ENCODE peak calls at places on chromosomes 7 and 10, in four cellular contexts. One of them, this sample, is unnamed. For H3K9me3, the result is how much of the 10 kb centered on the place peaks cover.

GRCh38 chr10:110036640-110037039 is 28.9 kb downstream of the ADD3 start:
- DNase-seq in thoracic aorta: no peak
- DNase-seq in uterus: no peak
- DNase-seq in GM23248: no peak
- DNase-seq in this sample: no peak

GRCh38 chr7:138551102-138551501 is 91.0 kb downstream of the TRIM24 start:
- DNase-seq in thoracic aorta: no peak
- DNase-seq in uterus: no peak
- DNase-seq in GM23248: no peak
- DNase-seq in this sample: no peak

GRCh38 chr10:24196426-24197039 is 12.4 kb upstream of the KIAA1217 start:
- DNase-seq in thoracic aorta: peak
- DNase-seq in uterus: peak
- DNase-seq in GM23248: peak
- DNase-seq in this sample: peak

GRCh38 chr10:120789292-120789691 is 61.9 kb upstream of the WDR11 start:
- DNase-seq in thoracic aorta: no peak
- DNase-seq in uterus: no peak
- DNase-seq in GM23248: no peak
- DNase-seq in this sample: no peak

GRCh38 chr7:22724861-22725260 is 2.1 kb upstream of the IL6 start:
- DNase-seq in thoracic aorta: no peak
- DNase-seq in uterus: no peak
- DNase-seq in GM23248: no peak
- DNase-seq in this sample: no peak

GRCh38 chr7:55522268-55522902 is 49.9 kb downstream of the VOPP1 start:
- DNase-seq in thoracic aorta: no peak
- DNase-seq in uterus: no peak
- DNase-seq in GM23248: no peak
- DNase-seq in this sample: no peak

GRCh38 chr7:128352636-128353035 is 8.9 kb downstream of the PRRT4 start:
- DNase-seq in thoracic aorta: no peak
- DNase-seq in uterus: no peak
- DNase-seq in GM23248: no peak
- DNase-seq in this sample: no peak

GRCh38 chr10:101222683-101223273 is 6.5 kb downstream of the LBX1 start:
- DNase-seq in thoracic aorta: no peak
- DNase-seq in uterus: no peak
- DNase-seq in GM23248: peak
- DNase-seq in this sample: no peak

GRCh38 chr10:86374664-86375063 is 8.1 kb upstream of the GRID1 start:
- DNase-seq in thoracic aorta: no peak
- DNase-seq in uterus: peak
- DNase-seq in GM23248: no peak
- DNase-seq in this sample: no peak

GRCh38 chr10:120475844-120476791 is 19.1 kb downstream of the PLPP4 start:
- DNase-seq in thoracic aorta: no peak
- DNase-seq in uterus: no peak
- DNase-seq in GM23248: peak
- DNase-seq in this sample: no peak

GRCh38 chr10:84783909-84784308 is 455.5 kb downstream of the CCSER2 start:
- DNase-seq in thoracic aorta: no peak
- DNase-seq in uterus: no peak
- DNase-seq in GM23248: no peak
- DNase-seq in this sample: no peak

GRCh38 chr10:71604324-71605018 is 115.1 kb downstream of the C10orf105 start:
- DNase-seq in thoracic aorta: no peak
- DNase-seq in uterus: no peak
- DNase-seq in GM23248: peak
- DNase-seq in this sample: no peak

GRCh38 chr7:99843808-99844207 is 16.0 kb downstream of the CYP3A43 start:
- DNase-seq in thoracic aorta: no peak
- DNase-seq in uterus: no peak
- DNase-seq in GM23248: peak
- DNase-seq in this sample: no peak

GRCh38 chr10:119253433-119254174 is 46.2 kb downstream of the GRK5 start:
- DNase-seq in thoracic aorta: peak
- DNase-seq in uterus: peak
- DNase-seq in GM23248: peak
- DNase-seq in this sample: no peak

GRCh38 chr10:121070257-121070656 is 219.1 kb downstream of the WDR11 start:
- DNase-seq in thoracic aorta: no peak
- DNase-seq in uterus: no peak
- DNase-seq in GM23248: no peak
- DNase-seq in this sample: no peak

GRCh38 chr10:114631678-114632417 is 26.2 kb downstream of the ABLIM1 start:
- DNase-seq in thoracic aorta: no peak
- DNase-seq in uterus: no peak
- DNase-seq in GM23248: peak
- DNase-seq in this sample: peak

GRCh38 chr7:132771301-132771730 is 195.0 kb upstream of the PLXNA4 start:
- DNase-seq in thoracic aorta: no peak
- DNase-seq in uterus: no peak
- DNase-seq in GM23248: peak
- DNase-seq in this sample: no peak

GRCh38 chr10:111551001-111551400 is 474.2 kb downstream of the ADRA2A start:
- DNase-seq in thoracic aorta: no peak
- DNase-seq in uterus: no peak
- DNase-seq in GM23248: peak
- DNase-seq in this sample: no peak

GRCh38 chr7:12647364-12648219 is 39.8 kb upstream of the ARL4A start:
- DNase-seq in thoracic aorta: no peak
- DNase-seq in uterus: no peak
- DNase-seq in GM23248: peak
- DNase-seq in this sample: no peak

GRCh38 chr7:33452805-33453502 is 323.6 kb downstream of the BBS9 start:
- DNase-seq in thoracic aorta: no peak
- DNase-seq in uterus: no peak
- DNase-seq in GM23248: peak
- DNase-seq in this sample: no peak

GRCh38 chr7:35755711-35756110 is 45.1 kb upstream of the SEPTIN7 start:
- DNase-seq in thoracic aorta: no peak
- DNase-seq in uterus: no peak
- DNase-seq in GM23248: no peak
- DNase-seq in this sample: no peak

GRCh38 chr7:118153551-118154177 is 30.3 kb upstream of the LSM8 start:
- DNase-seq in thoracic aorta: no peak
- DNase-seq in uterus: no peak
- DNase-seq in GM23248: peak
- DNase-seq in this sample: peak

GRCh38 chr10:118980870-118981269 is 48.6 kb upstream of the NANOS1 start:
- DNase-seq in thoracic aorta: no peak
- DNase-seq in uterus: no peak
- DNase-seq in GM23248: no peak
- DNase-seq in this sample: no peak

GRCh38 chr10:103552856-103553742 is 59.6 kb downstream of the NEURL1 start:
- DNase-seq in thoracic aorta: no peak
- DNase-seq in uterus: peak
- DNase-seq in GM23248: no peak
- DNase-seq in this sample: no peak

GRCh38 chr10:52923520-52923919 is 150.9 kb upstream of the MBL2 start:
- DNase-seq in thoracic aorta: no peak
- DNase-seq in uterus: no peak
- DNase-seq in GM23248: no peak
- DNase-seq in this sample: no peak

GRCh38 chr7:100247152-100247757 is 27.5 kb downstream of the PVRIG start:
- DNase-seq in thoracic aorta: no peak
- DNase-seq in uterus: no peak
- DNase-seq in GM23248: peak
- DNase-seq in this sample: no peak

GRCh38 chr10:3054183-3054815 is 13.0 kb upstream of the PFKP start:
- DNase-seq in thoracic aorta: no peak
- DNase-seq in uterus: no peak
- DNase-seq in GM23248: no peak
- DNase-seq in this sample: no peak

GRCh38 chr7:48426331-48426965 is 255.2 kb downstream of the ABCA13 start:
- DNase-seq in thoracic aorta: no peak
- DNase-seq in uterus: no peak
- DNase-seq in GM23248: no peak
- DNase-seq in this sample: no peak

GRCh38 chr7:29408841-29409243 is 154.8 kb upstream of the PRR15 start:
- DNase-seq in thoracic aorta: peak
- DNase-seq in uterus: peak
- DNase-seq in GM23248: peak
- DNase-seq in this sample: peak

GRCh38 chr7:4014649-4015048 is 667.4 kb upstream of the FOXK1 start:
- DNase-seq in thoracic aorta: no peak
- DNase-seq in uterus: no peak
- DNase-seq in GM23248: no peak
- DNase-seq in this sample: no peak
- H3K9me3 ChIP-seq in thoracic aorta: under half
- H3K9me3 ChIP-seq in uterus: under half
- H3K9me3 ChIP-seq in GM23248: under half
- H3K9me3 ChIP-seq in this sample: under half

GRCh38 chr7:131335639-131336400 is 8.1 kb downstream of the MKLN1 start:
- DNase-seq in thoracic aorta: no peak
- DNase-seq in uterus: no peak
- DNase-seq in GM23248: no peak
- DNase-seq in this sample: no peak
- H3K9me3 ChIP-seq in thoracic aorta: under half
- H3K9me3 ChIP-seq in uterus: under half
- H3K9me3 ChIP-seq in GM23248: under half
- H3K9me3 ChIP-seq in this sample: under half

GRCh38 chr7:157503229-157503628 is 166.4 kb downstream of the DNAJB6 start:
- DNase-seq in thoracic aorta: no peak
- DNase-seq in uterus: no peak
- DNase-seq in GM23248: no peak
- DNase-seq in this sample: no peak
- H3K9me3 ChIP-seq in thoracic aorta: under half
- H3K9me3 ChIP-seq in uterus: under half
- H3K9me3 ChIP-seq in GM23248: under half
- H3K9me3 ChIP-seq in this sample: under half

GRCh38 chr10:131274133-131274880 is 37.2 kb downstream of the TCERG1L start:
- DNase-seq in thoracic aorta: no peak
- DNase-seq in uterus: no peak
- DNase-seq in GM23248: no peak
- DNase-seq in this sample: no peak
- H3K9me3 ChIP-seq in thoracic aorta: under half
- H3K9me3 ChIP-seq in uterus: under half
- H3K9me3 ChIP-seq in GM23248: under half
- H3K9me3 ChIP-seq in this sample: under half

GRCh38 chr7:150877545-150877944 is 25.2 kb downstream of the AOC1 start:
- DNase-seq in thoracic aorta: no peak
- DNase-seq in uterus: no peak
- DNase-seq in GM23248: no peak
- DNase-seq in this sample: no peak
- H3K9me3 ChIP-seq in thoracic aorta: under half
- H3K9me3 ChIP-seq in uterus: under half
- H3K9me3 ChIP-seq in GM23248: under half
- H3K9me3 ChIP-seq in this sample: under half

DNA sequence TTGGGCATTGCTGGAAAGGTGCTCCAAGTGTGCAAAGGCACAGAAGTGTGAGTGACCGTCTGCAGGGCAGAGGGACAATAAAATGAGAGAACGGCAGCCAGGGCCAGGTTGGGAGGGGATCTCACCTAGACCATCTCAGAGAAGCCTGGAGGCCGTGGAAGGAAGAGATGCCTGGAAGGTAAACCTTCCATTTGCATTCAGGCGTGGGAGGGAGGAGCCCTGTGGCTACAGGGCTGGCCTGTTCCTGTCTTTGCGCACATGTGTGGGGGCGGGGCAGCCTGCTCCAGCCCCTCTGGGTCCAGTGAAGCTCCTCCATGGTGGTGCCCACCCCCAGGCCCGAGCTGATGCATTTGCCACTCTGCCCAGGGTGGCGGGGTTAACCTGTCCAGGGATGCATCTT is 473.6 kb upstream of the MGMT start:
- DNase-seq in thoracic aorta: no peak
- DNase-seq in uterus: no peak
- DNase-seq in GM23248: no peak
- DNase-seq in this sample: no peak
- H3K9me3 ChIP-seq in thoracic aorta: under half
- H3K9me3 ChIP-seq in uterus: under half
- H3K9me3 ChIP-seq in GM23248: under half
- H3K9me3 ChIP-seq in this sample: under half

GRCh38 chr7:2084781-2085505 is 147.8 kb downstream of the MAD1L1 start:
- DNase-seq in thoracic aorta: no peak
- DNase-seq in uterus: no peak
- DNase-seq in GM23248: no peak
- DNase-seq in this sample: no peak
- H3K9me3 ChIP-seq in thoracic aorta: under half
- H3K9me3 ChIP-seq in uterus: under half
- H3K9me3 ChIP-seq in GM23248: under half
- H3K9me3 ChIP-seq in this sample: under half

This sample was measured in T-helper 17 cell.